ENCODE peak calls at places on chromosomes 13 and 19, in six cellular contexts. Y is CD4-positive, alpha-beta T cell; W is AG09319; K is ACHN; A is left lung; X is HCT116. G is an unnamed sample.

GRCh38 chr13:110047511-110047910 is 259.4 kb downstream of the COL4A1 start:
- DNase-seq in Y (no peak), W (peak; percentile 65), K (no peak), A (no peak), X (no peak), G (no peak)

GRCh38 chr19:36605839-36606478 is 846 bp downstream of the ZNF382 start:
- DNase-seq in Y (no peak), W (no peak), K (no peak), A (no peak), X (no peak), G (no peak)

GRCh38 chr13:114116734-114117133 is 15.7 kb downstream of the RASA3 start:
- DNase-seq in Y (no peak), W (no peak), K (no peak), A (peak; percentile 24), X (no peak), G (no peak)

GRCh38 chr19:48480476-48481190 is 11.5 kb downstream of the CYTH2 start:
- DNase-seq in Y (peak; percentile 57), W (no peak), K (no peak), A (peak; percentile 88), X (no peak), G (no peak)

GRCh38 chr13:97695684-97696083 is 257.8 kb upstream of the IPO5 start:
- DNase-seq in Y (no peak), W (no peak), K (peak; percentile 18), A (no peak), X (no peak), G (no peak)

GRCh38 chr13:99655351-99656091 is 154.2 kb downstream of the TM9SF2 start:
- DNase-seq in Y (no peak), W (no peak), K (peak; percentile 96), A (no peak), X (peak; percentile 90), G (no peak)

GRCh38 chr13:41356788-41357187 is 45.7 kb downstream of the NAA16 start:
- DNase-seq in Y (peak; percentile 31), W (no peak), K (no peak), A (no peak), X (no peak), G (no peak)

GRCh38 chr19:869245-870177 is 10.0 kb downstream of the CFD start:
- DNase-seq in Y (no peak), W (peak; percentile 85), K (peak; percentile 44), A (no peak), X (peak; percentile 63), G (peak; percentile 32)

GRCh38 chr19:31223805-31224534 is 125.3 kb downstream of the TSHZ3 start:
- DNase-seq in Y (no peak), W (peak; percentile 85), K (no peak), A (no peak), X (no peak), G (peak; percentile 9)

GRCh38 chr19:47991191-47991808 is 670 bp downstream of the BSPH1 start:
- DNase-seq in Y (no peak), W (no peak), K (no peak), A (no peak), X (no peak), G (peak; percentile 40)

G was measured in SK-MEL-5.